ENCODE peak calls at places on chromosome 20, in six cellular contexts. A is cardiac fibroblast; X is endodermal cell; E is stimulated activated naive CD8-positive, alpha-beta T cell treated with anti-CD3 and anti-CD28 coated beads, Interleukin-15, Interleukin-2, amounts not matched to agents 100 U/mL and 50 U/mL, for 24 hours; M is stimulated activated CD8-positive, alpha-beta memory T cell treated with anti-CD3 and anti-CD28 coated beads, Interleukin-4, amount 100 ng/mL, for 24 hours; S is EL. C is an unnamed sample.

GRCh38 chr20:17806739-17807441 is 107.1 kb downstream of the BANF2 start:
- DNase-seq in S (peak), X (peak), M (no peak), E (no peak), A (peak), C (peak)

GRCh38 chr20:44431502-44432234 is 44.0 kb upstream of the TTPAL start:
- DNase-seq in E (no peak), S (no peak), A (no peak), M (no peak), X (no peak), C (no peak)

GRCh38 chr20:14707865-14708574 is 370.6 kb upstream of the FLRT3 start:
- DNase-seq in S (no peak), E (no peak), M (no peak), A (no peak), X (no peak), C (no peak)

GRCh38 chr20:23641936-23642751 is 4.4 kb upstream of the CST3 start:
- DNase-seq in E (no peak), A (peak), M (no peak), X (no peak), S (peak), C (no peak)

GRCh38 chr20:52859156-52859887 is 112.8 kb upstream of the TSHZ2 start:
- DNase-seq in E (no peak), X (peak), S (no peak), A (peak), M (no peak), C (no peak)

GRCh38 chr20:53080412-53080962 is 108.3 kb downstream of the TSHZ2 start:
- DNase-seq in M (no peak), E (no peak), A (no peak), S (no peak), X (no peak), C (no peak)

GRCh38 chr20:14199111-14199510 is 138.3 kb downstream of the FLRT3 start:
- DNase-seq in X (no peak), S (no peak), M (no peak), E (no peak), A (no peak), C (no peak)

GRCh38 chr20:58650776-58651547 is at the start of gene STX16:
- DNase-seq in X (peak), E (peak), S (peak), M (peak), A (peak), C (peak)

GRCh38 chr20:44580581-44581268 is 1.7 kb upstream of the PKIG start:
- DNase-seq in E (no peak), M (no peak), S (no peak), A (no peak), X (no peak), C (no peak)

GRCh38 chr20:35773154-35773751 is 1.4 kb downstream of the PHF20 start:
- DNase-seq in A (peak), X (peak), S (peak), E (peak), M (no peak), C (no peak)

GRCh38 chr20:63212792-63213191 is 3.1 kb downstream of the YTHDF1 start:
- DNase-seq in M (no peak), X (no peak), A (no peak), S (no peak), E (no peak), C (no peak)

GRCh38 chr20:5197270-5197827 is 70.5 kb downstream of the CDS2 start:
- DNase-seq in A (no peak), X (no peak), M (no peak), E (no peak), S (no peak), C (no peak)

GRCh38 chr20:60255426-60255825 is 297.2 kb downstream of the CDH26 start:
- DNase-seq in M (no peak), E (no peak), S (no peak), A (no peak), X (no peak), C (no peak)

GRCh38 chr20:56722042-56722441 is 92.9 kb downstream of the TFAP2C start:
- DNase-seq in X (no peak), E (no peak), S (no peak), M (no peak), A (no peak), C (no peak)

GRCh38 chr20:33909331-33909921 is 84.3 kb upstream of the RALY start:
- DNase-seq in M (no peak), S (peak), X (no peak), A (peak), E (no peak), C (no peak)

GRCh38 chr20:17228624-17229061 is 1.8 kb downstream of the PCSK2 start:
- DNase-seq in A (no peak), E (no peak), M (no peak), S (no peak), X (peak), C (peak)

GRCh38 chr20:37236462-37236861 is 25.2 kb downstream of the GHRH start:
- DNase-seq in A (no peak), E (no peak), M (no peak), X (no peak), S (no peak), C (no peak)

GRCh38 chr20:58342104-58342945 is 32.8 kb downstream of the RAB22A start:
- DNase-seq in M (no peak), A (peak), E (no peak), X (no peak), S (peak), C (no peak)

GRCh38 chr20:48094196-48094749 is 309.0 kb upstream of the SULF2 start:
- DNase-seq in M (no peak), S (no peak), A (no peak), X (no peak), E (no peak), C (no peak)

GRCh38 chr20:32535953-32536823 is 48.9 kb downstream of the NOL4L start:
- DNase-seq in X (peak), M (peak), S (peak), E (peak), A (no peak), C (peak)

GRCh38 chr20:18428490-18429173 is 38.2 kb downstream of the DZANK1 start:
- DNase-seq in S (peak), A (peak), X (no peak), E (no peak), M (no peak), C (no peak)